ENCODE peak calls at places on chromosomes 11 and 22, in four cellular contexts. H is COR-L47, S is fibroblast of lung, Y is neuronal stem cell. O is an unnamed sample.

GRCh38 chr11:114321621-114322257 is 25.5 kb downstream of the NNMT start:
- DNase-seq in Y (no peak), H (no peak), S (peak), O (no peak)

GRCh38 chr11:18144243-18144642 is 11.9 kb downstream of the MRGPRX3 start:
- DNase-seq in H (no peak), S (peak), Y (no peak), O (no peak)

GRCh38 chr11:109994896-109995295 is 98.3 kb upstream of the ZC3H12C start:
- DNase-seq in H (no peak), S (no peak), Y (no peak), O (no peak)

GRCh38 chr11:69524291-69524882 is 42.9 kb downstream of the LINC01488 start:
- DNase-seq in S (peak), H (no peak), Y (no peak), O (no peak)

GRCh38 chr11:116925050-116925449 is 87.6 kb upstream of the APOA1 start:
- DNase-seq in Y (no peak), S (no peak), H (no peak), O (no peak)

GRCh38 chr11:134049303-134049702 is 19.6 kb upstream of the JAM3 start:
- DNase-seq in Y (no peak), H (peak), S (no peak), O (no peak)

GRCh38 chr11:66317322-66317765 is 500 bp upstream of the CD248 start:
- DNase-seq in S (peak), Y (no peak), H (no peak), O (peak)

GRCh38 chr11:12770966-12771597 is 96.9 kb downstream of the TEAD1 start:
- DNase-seq in S (no peak), H (no peak), Y (no peak), O (no peak)

GRCh38 chr22:23302171-23303002 is 122.1 kb downstream of the BCR start:
- DNase-seq in Y (no peak), S (peak), H (no peak), O (peak)

GRCh38 chr11:76838422-76839068 is 22.2 kb upstream of the ACER3 start:
- DNase-seq in H (no peak), S (no peak), Y (peak), O (peak)

O was measured in endothelial cell of umbilical vein.